ENCODE peak calls at places on chromosomes 11 and 22, in four cellular contexts. R, C, H and Z are unnamed samples.

GRCh38 chr11:102517670-102518069 is 12.9 kb downstream of the MMP7 start:
- DNase-seq in C (no peak), H (no peak), R (no peak), Z (no peak)

GRCh38 chr11:59674291-59674690 is 5.5 kb upstream of the PATL1 start:
- DNase-seq in C (no peak), R (no peak), H (no peak), Z (no peak)

GRCh38 chr11:73299751-73300150 is 8.3 kb upstream of the ARHGEF17 start:
- DNase-seq in R (no peak), C (no peak), H (no peak), Z (no peak)

GRCh38 chr11:94402355-94402754 is 1.1 kb upstream of the GPR83 start:
- DNase-seq in R (no peak), H (no peak), C (no peak), Z (no peak)

GRCh38 chr22:50268655-50269113 is 1.5 kb downstream of the MAPK11 start:
- DNase-seq in R (no peak), C (peak; percentile 38), H (no peak), Z (no peak)

GRCh38 chr11:32713496-32713895 is 81.0 kb downstream of the CCDC73 start:
- DNase-seq in R (no peak), C (peak; percentile 6), H (no peak), Z (no peak)

GRCh38 chr22:42227435-42227834 is 43.0 kb downstream of the TCF20 start:
- DNase-seq in R (no peak), H (no peak), C (no peak), Z (no peak)

GRCh38 chr11:34366522-34366921 is 8.7 kb upstream of the ABTB2 start:
- DNase-seq in H (no peak), R (no peak), C (no peak), Z (peak; percentile 46)

GRCh38 chr11:132072044-132072879 is 701.8 kb downstream of the NTM start:
- DNase-seq in C (peak; percentile 90), R (no peak), H (no peak), Z (no peak)

GRCh38 chr11:112157274-112157766 is 6.6 kb downstream of the IL18 start:
- DNase-seq in C (peak; percentile 98), H (no peak), R (no peak), Z (no peak)

GRCh38 chr11:78768947-78769346 is 194.3 kb upstream of the NARS2 start:
- DNase-seq in R (no peak), C (peak; percentile 21), H (no peak), Z (no peak)

GRCh38 chr11:45974806-45975205 is 52.4 kb downstream of the LARGE2 start:
- DNase-seq in R (no peak), C (no peak), H (no peak), Z (no peak)

GRCh38 chr11:128548655-128549255 is 38.6 kb downstream of the ETS1 start:
- DNase-seq in H (peak; percentile 45), R (peak; percentile 48), C (peak; percentile 79), Z (peak; percentile 61)

GRCh38 chr22:49649166-49649565 is 178.5 kb downstream of the BRD1 start:
- DNase-seq in R (no peak), C (no peak), H (no peak), Z (no peak)